ENCODE peak calls at places on chromosomes 2 and 18, in nine cellular contexts. V, H, G, U, Z, B, W, M and I are unnamed samples.

GRCh38 chr2:216665240-216665639 is 30.1 kb downstream of the IGFBP5 start:
- DNase-seq in G (no peak), W (peak; percentile 49), M (no peak), U (no peak), B (no peak), Z (no peak), H (no peak), V (peak; percentile 82), I (no peak)

GRCh38 chr2:132547089-132547687 is 122.8 kb downstream of the LYPD1 start:
- DNase-seq in W (peak; percentile 73), Z (peak; percentile 31), U (peak; percentile 76), B (no peak), G (peak; percentile 82), M (peak; percentile 61), V (no peak), H (peak; percentile 68), I (peak; percentile 52)

GRCh38 chr18:60503166-60503565 is 130.6 kb upstream of the MC4R start:
- DNase-seq in W (no peak), B (no peak), M (no peak), V (no peak), G (no peak), U (no peak), Z (no peak), H (no peak), I (no peak)

GRCh38 chr2:38959938-38960608 is 70.4 kb downstream of the ARHGEF33 start:
- DNase-seq in B (peak; percentile 87), W (no peak), U (no peak), Z (no peak), V (no peak), G (peak; percentile 88), H (no peak), M (peak; percentile 86), I (peak; percentile 20)

GRCh38 chr2:125696573-125696972 is 959.4 kb upstream of the GYPC start:
- DNase-seq in V (no peak), H (no peak), W (no peak), U (no peak), B (no peak), M (no peak), Z (no peak), G (no peak), I (no peak)

GRCh38 chr18:42192251-42193248 is 237.5 kb downstream of the PIK3C3 start:
- DNase-seq in W (no peak), B (no peak), M (no peak), U (no peak), G (peak; percentile 26), Z (no peak), H (no peak), V (peak; percentile 39), I (no peak)

GRCh38 chr18:78833833-78834232 is 145.8 kb upstream of the SALL3 start:
- DNase-seq in G (no peak), Z (no peak), V (no peak), W (no peak), M (no peak), U (no peak), B (no peak), H (no peak), I (no peak)

GRCh38 chr2:184201246-184201645 is 397.1 kb upstream of the ZNF804A start:
- DNase-seq in U (no peak), G (no peak), M (no peak), W (no peak), Z (no peak), B (no peak), H (no peak), V (no peak), I (no peak)

GRCh38 chr2:105772362-105772761 is 27.6 kb downstream of the NCK2 start:
- DNase-seq in B (no peak), H (peak; percentile 36), U (no peak), Z (no peak), W (no peak), V (no peak), G (no peak), M (no peak), I (no peak)

GRCh38 chr2:236769981-236770671 is 200.5 kb downstream of the ACKR3 start:
- DNase-seq in H (no peak), Z (peak; percentile 69), G (peak; percentile 99), M (no peak), U (no peak), B (no peak), W (no peak), V (peak; percentile 93), I (peak; percentile 94)

GRCh38 chr18:63022429-63023022 is 297.0 kb downstream of the BCL2 start:
- DNase-seq in G (no peak), W (no peak), B (no peak), U (no peak), Z (no peak), M (no peak), H (no peak), V (no peak), I (no peak)

GRCh38 chr2:111634995-111635538 is 248.9 kb downstream of the ANAPC1 start:
- DNase-seq in U (no peak), G (peak; percentile 39), B (no peak), M (no peak), H (no peak), V (no peak), Z (no peak), W (no peak), I (no peak)

GRCh38 chr2:161353543-161353942 is 45.3 kb downstream of the PSMD14 start:
- DNase-seq in H (no peak), W (no peak), B (no peak), Z (no peak), M (no peak), V (no peak), U (no peak), G (no peak), I (no peak)

GRCh38 chr2:70745276-70745675 is 22.7 kb downstream of the ADD2 start:
- DNase-seq in V (no peak), W (no peak), U (no peak), H (no peak), M (no peak), B (no peak), G (no peak), Z (no peak), I (no peak)

GRCh38 chr18:62586148-62586774 is 63.4 kb downstream of the ZCCHC2 start:
- DNase-seq in H (no peak), Z (peak; percentile 61), G (peak; percentile 71), B (peak; percentile 90), V (peak; percentile 35), U (peak; percentile 83), W (peak; percentile 86), M (peak; percentile 88), I (peak; percentile 20)

GRCh38 chr2:141055526-141055925 is 1075.3 kb downstream of the LRP1B start:
- DNase-seq in U (no peak), M (no peak), V (no peak), G (peak; percentile 73), Z (no peak), B (no peak), H (no peak), W (no peak), I (no peak)

GRCh38 chr2:231162036-231162345 is 36.4 kb upstream of the ARMC9 start:
- DNase-seq in U (no peak), W (no peak), G (peak; percentile 98), V (peak; percentile 79), M (no peak), B (no peak), H (no peak), Z (no peak), I (peak; percentile 95)

GRCh38 chr2:213246665-213247281 is 37.5 kb upstream of the SPAG16 start:
- DNase-seq in G (peak; percentile 59), W (peak; percentile 35), U (no peak), B (no peak), H (no peak), V (peak; percentile 45), Z (no peak), M (no peak), I (no peak)

GRCh38 chr2:233832869-233833812 is 21.2 kb downstream of the HJURP start:
- DNase-seq in B (peak; percentile 46), W (peak; percentile 72), U (no peak), Z (peak; percentile 93), M (no peak), V (peak; percentile 77), G (peak; percentile 49), H (peak; percentile 67), I (no peak)
- TF ChIP-seq CTCF in B (no peak), W (peak; percentile 84), U (peak; percentile 68), Z (peak; percentile 89), M (no peak), V (peak; percentile 74), G (peak; percentile 53), H (no peak), I (no peak)

GRCh38 chr2:1072258-1072657 is 121.6 kb downstream of the SNTG2 start:
- DNase-seq in W (no peak), U (no peak), H (no peak), Z (no peak), M (no peak), B (no peak), V (no peak), G (no peak), I (no peak)

GRCh38 chr2:1071650-1072049 is 121.0 kb downstream of the SNTG2 start:
- DNase-seq in Z (no peak), V (no peak), H (no peak), G (no peak), M (no peak), U (no peak), W (no peak), B (no peak), I (no peak)

GRCh38 chr2:1069847-1070246 is 119.2 kb downstream of the SNTG2 start:
- DNase-seq in H (no peak), W (no peak), M (no peak), Z (no peak), V (no peak), G (no peak), B (no peak), U (no peak), I (no peak)

GRCh38 chr2:1068832-1069231 is 118.2 kb downstream of the SNTG2 start:
- DNase-seq in M (no peak), B (no peak), H (no peak), V (no peak), G (no peak), Z (no peak), W (no peak), U (no peak), I (no peak)

GRCh38 chr2:1070601-1071000 is 120.0 kb downstream of the SNTG2 start:
- DNase-seq in V (no peak), W (no peak), M (no peak), G (no peak), U (no peak), Z (no peak), B (no peak), H (no peak), I (no peak)
- TF ChIP-seq CTCF in V (no peak), W (peak; percentile 30), M (no peak), G (no peak), U (no peak), Z (no peak), B (no peak), H (no peak), I (no peak)

DNA sequence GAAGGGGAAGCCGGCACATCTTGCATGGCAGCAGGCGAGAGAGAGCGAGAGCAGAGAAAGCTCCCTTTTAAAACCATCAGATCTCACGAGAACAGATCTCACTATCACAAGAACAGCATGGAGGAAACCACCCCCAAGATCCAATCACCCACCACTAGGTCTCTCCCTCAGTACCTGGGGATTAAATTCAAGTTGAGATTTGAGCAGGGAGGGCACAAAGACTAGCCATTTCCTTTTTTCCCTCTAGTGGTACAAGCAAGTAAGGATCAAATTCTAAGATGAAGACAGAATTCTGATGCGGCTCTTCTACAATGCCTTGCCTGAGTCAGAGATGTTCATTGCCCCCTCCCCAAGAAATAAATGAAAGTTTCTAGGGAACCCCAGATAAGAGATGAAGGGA is 45.6 kb upstream of the ANKRD44 start:
- DNase-seq in H (no peak), U (no peak), M (no peak), Z (peak; percentile 38), V (no peak), W (no peak), G (no peak), B (no peak), I (no peak)
- TF ChIP-seq CTCF in H (no peak), U (peak; percentile 70), M (no peak), Z (peak; percentile 23), V (peak; percentile 47), W (peak; percentile 23), G (peak; percentile 50), B (peak; percentile 16), I (peak; percentile 40)

GRCh38 chr18:29439398-29439797 is 1262.5 kb upstream of the CDH2 start:
- DNase-seq in H (no peak), Z (no peak), U (no peak), V (no peak), G (no peak), M (no peak), B (no peak), W (no peak), I (no peak)
- TF ChIP-seq CTCF in H (no peak), Z (no peak), U (peak; percentile 35), V (no peak), G (peak; percentile 35), M (no peak), B (no peak), W (no peak), I (no peak)